ENCODE peak calls at places on chromosome 18, in four cellular contexts. R, N, C and W are unnamed samples.

GRCh38 chr18:2894131-2894840 is 47.5 kb downstream of the EMILIN2 start:
- DNase-seq in R (peak), N (no peak), C (no peak), W (no peak)

GRCh38 chr18:48818329-48819254 is 132.2 kb downstream of the SMAD7 start:
- DNase-seq in R (no peak), N (peak), C (no peak), W (peak)

GRCh38 chr18:22847392-22847791 is 85.7 kb upstream of the RBBP8 start:
- DNase-seq in R (no peak), N (no peak), C (no peak), W (no peak)

GRCh38 chr18:59837586-59837985 is 62.2 kb upstream of the PMAIP1 start:
- DNase-seq in R (peak), N (no peak), C (peak), W (no peak)

GRCh38 chr18:10926565-10927194 is 222.7 kb downstream of the PIEZO2 start:
- DNase-seq in R (no peak), N (no peak), C (no peak), W (no peak)

GRCh38 chr18:77148289-77148688 is 15.7 kb upstream of the MBP start:
- DNase-seq in R (no peak), N (no peak), C (no peak), W (no peak)

GRCh38 chr18:2587788-2588187 is 16.4 kb downstream of the NDC80 start:
- DNase-seq in R (no peak), N (no peak), C (no peak), W (no peak)

GRCh38 chr18:2898131-2898640 is 51.4 kb downstream of the EMILIN2 start:
- DNase-seq in R (no peak), N (no peak), C (peak), W (no peak)

GRCh38 chr18:32349728-32350395 is 120.8 kb downstream of the GAREM1 start:
- DNase-seq in R (no peak), N (no peak), C (no peak), W (peak)

GRCh38 chr18:10713400-10713799 is 187.6 kb downstream of the NAPG start:
- DNase-seq in R (no peak), N (no peak), C (no peak), W (no peak)

GRCh38 chr18:46311491-46311890 is 207.3 kb downstream of the HAUS1 start:
- DNase-seq in R (no peak), N (no peak), C (no peak), W (no peak)

GRCh38 chr18:26429535-26429934 is 118.8 kb downstream of the KCTD1 start:
- DNase-seq in R (no peak), N (no peak), C (no peak), W (peak)

GRCh38 chr18:22831441-22831904 is 101.7 kb upstream of the RBBP8 start:
- DNase-seq in R (peak), N (no peak), C (peak), W (no peak)

GRCh38 chr18:65415167-65415566 is 335.6 kb upstream of the CDH7 start:
- DNase-seq in R (no peak), N (no peak), C (no peak), W (no peak)

GRCh38 chr18:66553824-66554223 is 50.1 kb downstream of the CDH19 start:
- DNase-seq in R (no peak), N (no peak), C (no peak), W (no peak)

GRCh38 chr18:27377251-27377650 is 192.1 kb upstream of the CHST9 start:
- DNase-seq in R (no peak), N (no peak), C (no peak), W (no peak)

GRCh38 chr18:48193521-48194251 is 215.5 kb downstream of the ZBTB7C start:
- DNase-seq in R (no peak), N (no peak), C (no peak), W (no peak)

GRCh38 chr18:24368749-24369148 is 28.9 kb downstream of the OSBPL1A start:
- DNase-seq in R (no peak), N (no peak), C (no peak), W (peak)

GRCh38 chr18:75125359-75126331 is 83.3 kb downstream of the PTGR3 start:
- DNase-seq in R (no peak), N (no peak), C (no peak), W (peak)

GRCh38 chr18:35441857-35442595 is 55.7 kb downstream of the INO80C start:
- DNase-seq in R (no peak), N (no peak), C (peak), W (no peak)

GRCh38 chr18:3262234-3263171 is 570 bp downstream of the MYL12B start:
- DNase-seq in R (peak), N (no peak), C (peak), W (no peak)

GRCh38 chr18:46469186-46469915 is 187.7 kb downstream of the LOXHD1 start:
- DNase-seq in R (no peak), N (no peak), C (no peak), W (no peak)

GRCh38 chr18:2654828-2655152 is 736 bp upstream of the SMCHD1 start:
- DNase-seq in R (no peak), N (no peak), C (no peak), W (no peak)

GRCh38 chr18:22417496-22418188 is at the start of gene CTAGE1:
- DNase-seq in R (no peak), N (no peak), C (no peak), W (no peak)

GRCh38 chr18:8730080-8730827 is 24.9 kb downstream of the MTCL1 start:
- DNase-seq in R (peak), N (no peak), C (no peak), W (no peak)

GRCh38 chr18:74299746-74300145 is 8.0 kb upstream of the CYB5A start:
- DNase-seq in R (no peak), N (no peak), C (no peak), W (no peak)

GRCh38 chr18:39162013-39162412 is 1596.4 kb upstream of the CELF4 start:
- DNase-seq in R (no peak), N (no peak), C (no peak), W (no peak)

GRCh38 chr18:9446839-9447238 is 28.5 kb upstream of the RALBP1 start:
- DNase-seq in R (no peak), N (no peak), C (no peak), W (no peak)

GRCh38 chr18:22432672-22433137 is 15.0 kb upstream of the CTAGE1 start:
- DNase-seq in R (no peak), N (no peak), C (no peak), W (no peak)

GRCh38 chr18:23143871-23144270 is 8.6 kb downstream of the CABLES1 start:
- DNase-seq in R (no peak), N (no peak), C (no peak), W (no peak)

GRCh38 chr18:44904768-44905167 is 224.1 kb downstream of the SETBP1 start:
- DNase-seq in R (no peak), N (no peak), C (no peak), W (no peak)

GRCh38 chr18:68414407-68414806 is 300.5 kb downstream of the TMX3 start:
- DNase-seq in R (no peak), N (no peak), C (no peak), W (no peak)

GRCh38 chr18:12911025-12911927 is 27.2 kb upstream of the PTPN2 start:
- DNase-seq in R (no peak), N (no peak), C (no peak), W (no peak)

GRCh38 chr18:50866765-50867164 is 12.2 kb upstream of the ME2 start:
- DNase-seq in R (no peak), N (no peak), C (peak), W (no peak)
- TF ChIP-seq CTCF in R (no peak), N (no peak), C (peak), W (peak)

DNA sequence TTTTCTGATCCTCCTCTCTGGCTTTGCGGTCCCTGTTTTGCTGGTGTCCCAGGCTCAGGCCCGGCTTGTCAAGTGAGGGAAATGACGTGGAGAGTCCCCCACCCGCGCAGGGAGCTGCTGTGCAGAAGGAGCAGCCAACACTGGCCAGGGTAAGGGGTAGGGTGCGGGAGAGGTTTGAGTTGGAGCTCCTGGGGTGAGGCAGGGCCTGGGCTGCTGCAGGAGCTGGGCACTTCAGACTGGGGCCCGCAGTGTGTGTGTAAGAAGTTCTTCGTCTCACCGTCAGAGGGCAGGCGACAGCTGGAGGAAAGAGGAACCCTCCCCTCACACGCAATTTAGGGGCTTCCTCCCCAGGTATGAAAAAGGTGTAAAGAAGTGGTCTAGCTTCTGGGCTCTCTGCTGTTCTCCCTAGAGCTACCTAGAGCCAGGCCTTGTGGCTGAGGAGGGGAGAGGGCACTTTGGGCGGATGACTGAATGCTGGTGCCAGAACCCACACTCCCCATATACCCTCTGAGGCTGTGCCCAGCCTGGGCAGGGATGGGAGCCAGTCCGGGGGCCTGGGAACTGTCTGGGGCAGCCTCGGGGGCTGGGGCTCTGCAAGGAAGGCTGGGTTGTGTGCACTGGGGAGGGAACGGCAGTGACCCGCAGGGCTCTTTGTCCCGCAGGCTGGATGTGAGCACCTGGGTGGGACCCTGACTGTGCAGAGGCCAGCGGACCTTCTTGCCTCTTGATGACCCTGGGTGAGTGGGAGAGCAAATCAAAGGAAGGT is 11.8 kb downstream of the CELF4 start:
- DNase-seq in R (no peak), N (no peak), C (no peak), W (no peak)
- TF ChIP-seq CTCF in R (no peak), N (peak), C (no peak), W (peak)

DNA sequence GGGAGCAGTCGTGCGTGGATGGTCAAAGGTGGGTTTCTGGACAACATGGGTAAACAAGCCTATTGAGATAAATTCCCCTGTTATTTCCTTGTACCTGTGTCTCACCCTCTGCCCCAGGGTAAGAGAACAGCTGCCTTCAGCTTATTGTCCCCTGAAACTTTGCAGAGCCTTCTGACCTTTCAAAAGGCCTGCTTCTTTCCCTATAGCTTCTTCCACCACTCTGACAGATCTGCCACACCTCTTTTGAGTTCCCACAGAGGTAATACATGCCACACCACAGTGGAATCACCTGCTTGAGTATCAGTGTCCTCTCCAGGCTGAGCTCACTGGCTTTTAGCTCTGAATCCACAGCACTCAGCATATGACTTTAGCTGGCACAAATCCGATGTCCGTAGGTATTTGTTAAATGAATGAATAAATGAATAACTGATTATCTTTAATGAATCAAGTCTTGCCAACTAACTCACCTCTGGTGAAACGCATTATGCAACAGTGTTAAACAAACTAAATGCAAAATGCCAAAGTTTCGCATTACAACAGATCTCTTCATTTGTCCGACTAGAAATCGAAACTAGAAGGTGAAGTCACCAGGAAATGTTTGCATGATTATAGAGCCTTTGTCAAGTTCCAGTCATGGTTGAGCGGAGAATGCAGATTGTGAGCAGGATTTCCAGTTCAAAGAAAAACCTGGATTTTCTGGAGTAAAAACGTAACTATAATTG is 16.3 kb downstream of the DYNAP start:
- DNase-seq in R (peak), N (no peak), C (no peak), W (no peak)
- TF ChIP-seq CTCF in R (no peak), N (no peak), C (no peak), W (no peak)

GRCh38 chr18:63177259-63177658 is 142.3 kb downstream of the BCL2 start:
- DNase-seq in R (no peak), N (no peak), C (no peak), W (no peak)

GRCh38 chr18:63177822-63178525 is 141.6 kb downstream of the BCL2 start:
- DNase-seq in R (no peak), N (no peak), C (no peak), W (no peak)

GRCh38 chr18:63169853-63170252 is 149.7 kb downstream of the BCL2 start:
- DNase-seq in R (no peak), N (no peak), C (no peak), W (no peak)

GRCh38 chr18:63175264-63175663 is 144.3 kb downstream of the BCL2 start:
- DNase-seq in R (no peak), N (no peak), C (no peak), W (no peak)

GRCh38 chr18:63173983-63174382 is 145.6 kb downstream of the BCL2 start:
- DNase-seq in R (no peak), N (no peak), C (no peak), W (no peak)
- TF ChIP-seq CTCF in R (no peak), N (no peak), C (no peak), W (no peak)

GRCh38 chr18:55775972-55776371 is 188.0 kb upstream of the TCF4 start:
- DNase-seq in R (no peak), N (no peak), C (no peak), W (no peak)
- TF ChIP-seq CTCF in R (no peak), N (peak), C (no peak), W (peak)

GRCh38 chr18:69845588-69846506 is 101.8 kb downstream of the CD226 start:
- DNase-seq in R (no peak), N (no peak), C (no peak), W (no peak)
- TF ChIP-seq CTCF in R (no peak), N (no peak), C (no peak), W (peak)

GRCh38 chr18:58581265-58581664 is 47.6 kb downstream of the ALPK2 start:
- DNase-seq in R (no peak), N (no peak), C (no peak), W (peak)
- TF ChIP-seq CTCF in R (no peak), N (no peak), C (no peak), W (no peak)